ENCODE peak calls at places on chromosomes 16 and 17, in eight cellular contexts. One of them, this sample, is unnamed.

GRCh38 chr16:70725912-70726828 is 40.3 kb upstream of the MTSS2 start:
- DNase-seq in sigmoid colon: peak; percentile 93
- DNase-seq in psoas muscle: peak; percentile 68
- DNase-seq in cardiac fibroblast: no peak
- DNase-seq in keratinocyte: no peak
- DNase-seq in fibroblast of mammary gland: no peak
- DNase-seq in RWPE2: no peak
- DNase-seq in omental fat pad: no peak
- DNase-seq in this sample: peak; percentile 38

GRCh38 chr16:57138281-57138935 is 46.0 kb downstream of the CPNE2 start:
- DNase-seq in psoas muscle: no peak
- DNase-seq in cardiac fibroblast: no peak
- DNase-seq in fibroblast of mammary gland: no peak
- DNase-seq in omental fat pad: no peak
- DNase-seq in sigmoid colon: peak; percentile 37
- DNase-seq in keratinocyte: no peak
- DNase-seq in RWPE2: no peak
- DNase-seq in this sample: no peak

GRCh38 chr16:8063151-8063550 is 527.2 kb downstream of the TMEM114 start:
- DNase-seq in keratinocyte: no peak
- DNase-seq in sigmoid colon: no peak
- DNase-seq in psoas muscle: no peak
- DNase-seq in fibroblast of mammary gland: no peak
- DNase-seq in RWPE2: no peak
- DNase-seq in omental fat pad: no peak
- DNase-seq in cardiac fibroblast: no peak
- DNase-seq in this sample: no peak

GRCh38 chr17:57442914-57443571 is 186.7 kb downstream of the MSI2 start:
- DNase-seq in fibroblast of mammary gland: no peak
- DNase-seq in psoas muscle: peak; percentile 79
- DNase-seq in omental fat pad: no peak
- DNase-seq in RWPE2: no peak
- DNase-seq in keratinocyte: peak; percentile 21
- DNase-seq in sigmoid colon: no peak
- DNase-seq in cardiac fibroblast: peak; percentile 39
- DNase-seq in this sample: no peak

GRCh38 chr16:68009157-68009735 is 6.5 kb downstream of the DPEP2NB start:
- DNase-seq in RWPE2: no peak
- DNase-seq in cardiac fibroblast: no peak
- DNase-seq in psoas muscle: no peak
- DNase-seq in fibroblast of mammary gland: no peak
- DNase-seq in omental fat pad: no peak
- DNase-seq in sigmoid colon: no peak
- DNase-seq in keratinocyte: no peak
- DNase-seq in this sample: no peak

GRCh38 chr17:28547623-28548416 is 4.6 kb downstream of the UNC119 start:
- DNase-seq in keratinocyte: no peak
- DNase-seq in cardiac fibroblast: peak; percentile 79
- DNase-seq in omental fat pad: peak; percentile 47
- DNase-seq in fibroblast of mammary gland: peak; percentile 69
- DNase-seq in psoas muscle: peak; percentile 72
- DNase-seq in sigmoid colon: peak; percentile 79
- DNase-seq in RWPE2: no peak
- DNase-seq in this sample: peak; percentile 81

GRCh38 chr17:79282294-79282693 is 207.7 kb downstream of the ENGASE start:
- DNase-seq in omental fat pad: no peak
- DNase-seq in RWPE2: no peak
- DNase-seq in sigmoid colon: no peak
- DNase-seq in keratinocyte: no peak
- DNase-seq in cardiac fibroblast: no peak
- DNase-seq in psoas muscle: no peak
- DNase-seq in fibroblast of mammary gland: no peak
- DNase-seq in this sample: no peak

GRCh38 chr16:54007504-54007903 is 279.1 kb downstream of the IRX3 start:
- DNase-seq in cardiac fibroblast: no peak
- DNase-seq in omental fat pad: no peak
- DNase-seq in psoas muscle: no peak
- DNase-seq in RWPE2: no peak
- DNase-seq in fibroblast of mammary gland: no peak
- DNase-seq in keratinocyte: no peak
- DNase-seq in sigmoid colon: no peak
- DNase-seq in this sample: no peak

GRCh38 chr17:34015253-34015652 is 239.8 kb upstream of the CCL2 start:
- DNase-seq in psoas muscle: no peak
- DNase-seq in sigmoid colon: no peak
- DNase-seq in keratinocyte: no peak
- DNase-seq in RWPE2: no peak
- DNase-seq in omental fat pad: no peak
- DNase-seq in cardiac fibroblast: no peak
- DNase-seq in fibroblast of mammary gland: no peak
- DNase-seq in this sample: no peak

GRCh38 chr17:72683506-72684404 is 408.7 kb downstream of the SLC39A11 start:
- DNase-seq in omental fat pad: no peak
- DNase-seq in psoas muscle: peak; percentile 17
- DNase-seq in keratinocyte: peak; percentile 30
- DNase-seq in fibroblast of mammary gland: peak; percentile 99
- DNase-seq in sigmoid colon: no peak
- DNase-seq in cardiac fibroblast: peak; percentile 98
- DNase-seq in RWPE2: peak; percentile 92
- DNase-seq in this sample: no peak

DNA sequence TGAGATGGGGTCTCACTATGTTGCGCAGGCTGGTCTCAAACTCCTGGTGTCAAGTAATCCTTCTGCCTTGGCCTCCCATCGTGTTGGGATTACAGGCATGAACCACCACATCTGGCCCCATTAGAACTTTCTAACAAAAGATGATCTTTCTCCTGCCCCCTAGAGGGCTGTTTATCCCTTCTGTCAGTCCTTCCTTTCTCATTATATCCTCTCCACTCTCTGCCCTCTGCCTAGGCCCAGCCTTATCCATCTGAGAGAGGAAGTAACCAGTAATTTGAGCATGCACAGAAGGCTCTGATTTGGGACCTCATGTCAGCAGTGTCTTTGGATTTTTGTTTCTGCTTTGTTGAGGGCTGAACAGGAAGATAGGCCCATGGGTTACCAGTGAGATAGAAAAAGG is 4.4 kb upstream of the DHX40 start:
- DNase-seq in cardiac fibroblast: peak; percentile 39
- DNase-seq in keratinocyte: no peak
- DNase-seq in RWPE2: no peak
- DNase-seq in sigmoid colon: no peak
- DNase-seq in psoas muscle: no peak
- DNase-seq in omental fat pad: no peak
- DNase-seq in fibroblast of mammary gland: peak; percentile 34
- DNase-seq in this sample: no peak
- TF ChIP-seq CTCF in cardiac fibroblast: peak; percentile 49
- TF ChIP-seq CTCF in keratinocyte: peak; percentile 44
- TF ChIP-seq CTCF in RWPE2: peak; percentile 36
- TF ChIP-seq CTCF in sigmoid colon: no peak
- TF ChIP-seq CTCF in psoas muscle: no peak
- TF ChIP-seq CTCF in omental fat pad: no peak
- TF ChIP-seq CTCF in fibroblast of mammary gland: peak; percentile 42
- TF ChIP-seq CTCF in this sample: peak; percentile 33

GRCh38 chr17:3965123-3965800 is 1.0 kb upstream of the ATP2A3 start:
- DNase-seq in sigmoid colon: no peak
- DNase-seq in keratinocyte: no peak
- DNase-seq in cardiac fibroblast: peak; percentile 41
- DNase-seq in fibroblast of mammary gland: peak; percentile 19
- DNase-seq in RWPE2: no peak
- DNase-seq in omental fat pad: no peak
- DNase-seq in psoas muscle: no peak
- DNase-seq in this sample: peak; percentile 20
- TF ChIP-seq CTCF in sigmoid colon: no peak
- TF ChIP-seq CTCF in keratinocyte: no peak
- TF ChIP-seq CTCF in cardiac fibroblast: no peak
- TF ChIP-seq CTCF in fibroblast of mammary gland: no peak
- TF ChIP-seq CTCF in RWPE2: no peak
- TF ChIP-seq CTCF in omental fat pad: no peak
- TF ChIP-seq CTCF in psoas muscle: no peak
- TF ChIP-seq CTCF in this sample: no peak

DNA sequence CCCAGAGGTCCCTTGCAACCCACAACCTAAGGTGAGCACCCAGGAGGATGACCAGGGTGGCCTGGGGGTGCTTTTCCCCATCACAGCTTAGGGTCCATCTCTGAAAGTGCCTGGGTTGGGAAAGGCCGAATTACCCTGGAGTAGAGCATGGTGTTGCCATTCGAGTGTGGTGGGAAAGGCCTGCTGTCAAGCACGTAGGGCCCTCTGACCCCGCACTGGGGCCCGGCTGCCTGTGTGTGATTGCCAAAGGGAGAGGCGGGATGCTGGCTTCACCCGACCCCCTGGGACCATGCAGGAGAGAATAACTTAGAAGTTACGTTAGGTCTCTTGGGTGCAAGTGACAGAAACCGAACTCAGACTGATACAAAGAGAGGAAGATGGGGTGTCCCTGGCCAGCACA is 27.7 kb upstream of the NDRG4 start:
- DNase-seq in psoas muscle: no peak
- DNase-seq in fibroblast of mammary gland: no peak
- DNase-seq in sigmoid colon: no peak
- DNase-seq in RWPE2: no peak
- DNase-seq in omental fat pad: no peak
- DNase-seq in keratinocyte: no peak
- DNase-seq in cardiac fibroblast: no peak
- DNase-seq in this sample: no peak
- TF ChIP-seq CTCF in psoas muscle: no peak
- TF ChIP-seq CTCF in fibroblast of mammary gland: no peak
- TF ChIP-seq CTCF in sigmoid colon: no peak
- TF ChIP-seq CTCF in RWPE2: no peak
- TF ChIP-seq CTCF in omental fat pad: no peak
- TF ChIP-seq CTCF in keratinocyte: no peak
- TF ChIP-seq CTCF in cardiac fibroblast: no peak
- TF ChIP-seq CTCF in this sample: no peak

GRCh38 chr17:2980211-2980903 is 83.0 kb downstream of the OR1D5 start:
- DNase-seq in psoas muscle: no peak
- DNase-seq in keratinocyte: no peak
- DNase-seq in omental fat pad: no peak
- DNase-seq in sigmoid colon: no peak
- DNase-seq in cardiac fibroblast: no peak
- DNase-seq in RWPE2: no peak
- DNase-seq in fibroblast of mammary gland: no peak
- DNase-seq in this sample: no peak

GRCh38 chr17:2981325-2981724 is 82.1 kb downstream of the OR1D5 start:
- DNase-seq in fibroblast of mammary gland: no peak
- DNase-seq in RWPE2: no peak
- DNase-seq in omental fat pad: no peak
- DNase-seq in keratinocyte: no peak
- DNase-seq in psoas muscle: no peak
- DNase-seq in cardiac fibroblast: no peak
- DNase-seq in sigmoid colon: peak; percentile 42
- DNase-seq in this sample: no peak

GRCh38 chr17:2986925-2987324 is 76.5 kb downstream of the OR1D5 start:
- DNase-seq in cardiac fibroblast: no peak
- DNase-seq in sigmoid colon: no peak
- DNase-seq in fibroblast of mammary gland: no peak
- DNase-seq in RWPE2: no peak
- DNase-seq in omental fat pad: no peak
- DNase-seq in keratinocyte: no peak
- DNase-seq in psoas muscle: no peak
- DNase-seq in this sample: no peak

GRCh38 chr17:2980904-2981246 is 82.5 kb downstream of the OR1D5 start:
- DNase-seq in omental fat pad: no peak
- DNase-seq in RWPE2: no peak
- DNase-seq in keratinocyte: no peak
- DNase-seq in sigmoid colon: peak; percentile 20
- DNase-seq in psoas muscle: no peak
- DNase-seq in fibroblast of mammary gland: no peak
- DNase-seq in cardiac fibroblast: no peak
- DNase-seq in this sample: no peak

GRCh38 chr17:2982854-2983636 is 80.4 kb downstream of the OR1D5 start:
- DNase-seq in sigmoid colon: peak; percentile 95
- DNase-seq in omental fat pad: no peak
- DNase-seq in psoas muscle: peak; percentile 87
- DNase-seq in RWPE2: no peak
- DNase-seq in cardiac fibroblast: peak; percentile 62
- DNase-seq in fibroblast of mammary gland: peak; percentile 82
- DNase-seq in keratinocyte: no peak
- DNase-seq in this sample: no peak
- TF ChIP-seq CTCF in sigmoid colon: no peak
- TF ChIP-seq CTCF in omental fat pad: no peak
- TF ChIP-seq CTCF in psoas muscle: peak; percentile 38
- TF ChIP-seq CTCF in RWPE2: peak; percentile 25
- TF ChIP-seq CTCF in cardiac fibroblast: peak; percentile 18
- TF ChIP-seq CTCF in fibroblast of mammary gland: peak; percentile 44
- TF ChIP-seq CTCF in keratinocyte: peak; percentile 53
- TF ChIP-seq CTCF in this sample: no peak

GRCh38 chr17:63444457-63444856 is 1.6 kb downstream of the CYB561 start:
- DNase-seq in keratinocyte: no peak
- DNase-seq in fibroblast of mammary gland: no peak
- DNase-seq in omental fat pad: no peak
- DNase-seq in RWPE2: no peak
- DNase-seq in psoas muscle: no peak
- DNase-seq in cardiac fibroblast: no peak
- DNase-seq in sigmoid colon: no peak
- DNase-seq in this sample: no peak

GRCh38 chr17:63446981-63447687 is 1.0 kb upstream of the CYB561 start:
- DNase-seq in sigmoid colon: no peak
- DNase-seq in RWPE2: no peak
- DNase-seq in psoas muscle: no peak
- DNase-seq in omental fat pad: no peak
- DNase-seq in cardiac fibroblast: no peak
- DNase-seq in fibroblast of mammary gland: no peak
- DNase-seq in keratinocyte: no peak
- DNase-seq in this sample: no peak

GRCh38 chr17:63446218-63446980 is at the start of gene CYB561:
- DNase-seq in keratinocyte: no peak
- DNase-seq in RWPE2: no peak
- DNase-seq in psoas muscle: peak; percentile 81
- DNase-seq in fibroblast of mammary gland: peak; percentile 63
- DNase-seq in sigmoid colon: peak; percentile 89
- DNase-seq in omental fat pad: no peak
- DNase-seq in cardiac fibroblast: no peak
- DNase-seq in this sample: peak; percentile 56

GRCh38 chr17:63445065-63445464 is 1.0 kb downstream of the CYB561 start:
- DNase-seq in sigmoid colon: no peak
- DNase-seq in psoas muscle: no peak
- DNase-seq in fibroblast of mammary gland: no peak
- DNase-seq in keratinocyte: no peak
- DNase-seq in RWPE2: no peak
- DNase-seq in omental fat pad: no peak
- DNase-seq in cardiac fibroblast: no peak
- DNase-seq in this sample: no peak

GRCh38 chr17:63445571-63446217 is 412 bp downstream of the CYB561 start:
- DNase-seq in RWPE2: no peak
- DNase-seq in omental fat pad: no peak
- DNase-seq in keratinocyte: no peak
- DNase-seq in psoas muscle: no peak
- DNase-seq in fibroblast of mammary gland: no peak
- DNase-seq in cardiac fibroblast: no peak
- DNase-seq in sigmoid colon: no peak
- DNase-seq in this sample: peak; percentile 50
- TF ChIP-seq CTCF in RWPE2: peak; percentile 58
- TF ChIP-seq CTCF in omental fat pad: no peak
- TF ChIP-seq CTCF in keratinocyte: peak; percentile 51
- TF ChIP-seq CTCF in psoas muscle: peak; percentile 52
- TF ChIP-seq CTCF in fibroblast of mammary gland: no peak
- TF ChIP-seq CTCF in cardiac fibroblast: no peak
- TF ChIP-seq CTCF in sigmoid colon: no peak
- TF ChIP-seq CTCF in this sample: peak; percentile 71